ENCODE peak calls at places on chromosomes 5 and 9, in four cellular contexts. One of them, this sample, is unnamed.

GRCh38 chr9:5089737-5090136 is 95.7 kb downstream of the INSL6 start:
- DNase-seq in K562: no peak
- DNase-seq in HepG2: no peak
- DNase-seq in HCT116: no peak
- DNase-seq in this sample: peak

GRCh38 chr9:111161015-111161415 is 122.7 kb upstream of the LPAR1 start:
- DNase-seq in HepG2: no peak
- DNase-seq in HCT116: no peak
- DNase-seq in K562: no peak
- DNase-seq in this sample: no peak

GRCh38 chr9:101707708-101708107 is 30.7 kb downstream of the GRIN3A start:
- DNase-seq in HCT116: no peak
- DNase-seq in K562: no peak
- DNase-seq in HepG2: no peak
- DNase-seq in this sample: no peak

GRCh38 chr9:122453677-122454135 is 24.0 kb downstream of the OR1J1 start:
- DNase-seq in HepG2: no peak
- DNase-seq in K562: no peak
- DNase-seq in HCT116: no peak
- DNase-seq in this sample: no peak

GRCh38 chr9:29176231-29176630 is 1603.0 kb upstream of the C9orf72 start:
- DNase-seq in HCT116: no peak
- DNase-seq in HepG2: no peak
- DNase-seq in K562: no peak
- DNase-seq in this sample: no peak

GRCh38 chr5:116361171-116361967 is 213.3 kb downstream of the SEMA6A start:
- DNase-seq in HCT116: no peak
- DNase-seq in K562: no peak
- DNase-seq in HepG2: no peak
- DNase-seq in this sample: no peak

GRCh38 chr5:14577964-14578363 is 3.6 kb upstream of the OTULINL start:
- DNase-seq in HepG2: no peak
- DNase-seq in K562: no peak
- DNase-seq in HCT116: no peak
- DNase-seq in this sample: no peak

GRCh38 chr9:85858351-85858750 is 82.6 kb upstream of the NAA35 start:
- DNase-seq in HCT116: no peak
- DNase-seq in HepG2: no peak
- DNase-seq in K562: no peak
- DNase-seq in this sample: no peak

GRCh38 chr9:72661401-72662135 is 140.2 kb downstream of the TMC1 start:
- DNase-seq in HCT116: no peak
- DNase-seq in HepG2: no peak
- DNase-seq in K562: no peak
- DNase-seq in this sample: no peak

GRCh38 chr9:137297966-137298365 is 4.1 kb downstream of the NRARP start:
- DNase-seq in HCT116: no peak
- DNase-seq in HepG2: no peak
- DNase-seq in K562: no peak
- DNase-seq in this sample: peak

GRCh38 chr9:37984672-37985611 is 81.0 kb upstream of the SLC25A51 start:
- DNase-seq in K562: peak
- DNase-seq in HepG2: no peak
- DNase-seq in HCT116: no peak
- DNase-seq in this sample: peak

GRCh38 chr9:137022620-137023008 is 5.4 kb downstream of the ABCA2 start:
- DNase-seq in HepG2: no peak
- DNase-seq in K562: no peak
- DNase-seq in HCT116: no peak
- DNase-seq in this sample: no peak

GRCh38 chr5:131129306-131129705 is 35.8 kb downstream of the HINT1 start:
- DNase-seq in HepG2: no peak
- DNase-seq in K562: no peak
- DNase-seq in HCT116: no peak
- DNase-seq in this sample: no peak

GRCh38 chr9:124477211-124478013 is 27.2 kb downstream of the ADGRD2 start:
- DNase-seq in K562: peak
- DNase-seq in HCT116: no peak
- DNase-seq in HepG2: no peak
- DNase-seq in this sample: peak

GRCh38 chr5:93621340-93621872 is 38.4 kb downstream of the NR2F1 start:
- DNase-seq in HepG2: peak
- DNase-seq in K562: no peak
- DNase-seq in HCT116: no peak
- DNase-seq in this sample: no peak

GRCh38 chr9:20703146-20703545 is 19.1 kb downstream of the FOCAD start:
- DNase-seq in K562: no peak
- DNase-seq in HepG2: no peak
- DNase-seq in HCT116: no peak
- DNase-seq in this sample: no peak

GRCh38 chr5:37841223-37841622 is 1.4 kb upstream of the GDNF start:
- DNase-seq in K562: no peak
- DNase-seq in HepG2: no peak
- DNase-seq in HCT116: no peak
- DNase-seq in this sample: no peak

GRCh38 chr9:131276107-131276888 is at the start of gene FAM78A:
- DNase-seq in K562: no peak
- DNase-seq in HCT116: no peak
- DNase-seq in HepG2: no peak
- DNase-seq in this sample: no peak

GRCh38 chr5:141883184-141883947 is 5.2 kb upstream of the PCDH1 start:
- DNase-seq in HCT116: no peak
- DNase-seq in K562: peak
- DNase-seq in HepG2: no peak
- DNase-seq in this sample: no peak

GRCh38 chr9:137027369-137028012 is 546 bp downstream of the ABCA2 start:
- DNase-seq in K562: peak
- DNase-seq in HCT116: no peak
- DNase-seq in HepG2: no peak
- DNase-seq in this sample: no peak

GRCh38 chr5:124080256-124080655 is 568.3 kb downstream of the CSNK1G3 start:
- DNase-seq in HCT116: no peak
- DNase-seq in HepG2: peak
- DNase-seq in K562: no peak
- DNase-seq in this sample: no peak

GRCh38 chr5:30956251-30956650 is 237.2 kb upstream of the CDH6 start:
- DNase-seq in HepG2: no peak
- DNase-seq in K562: no peak
- DNase-seq in HCT116: no peak
- DNase-seq in this sample: no peak

GRCh38 chr5:176817864-176818377 is 7.6 kb downstream of the UNC5A start:
- DNase-seq in HCT116: no peak
- DNase-seq in HepG2: no peak
- DNase-seq in K562: peak
- DNase-seq in this sample: no peak

GRCh38 chr5:151897017-151897552 is 27.6 kb downstream of the GLRA1 start:
- DNase-seq in HCT116: no peak
- DNase-seq in K562: no peak
- DNase-seq in HepG2: no peak
- DNase-seq in this sample: no peak

GRCh38 chr5:157747173-157747758 is 3.8 kb downstream of the LSM11 start:
- DNase-seq in HCT116: no peak
- DNase-seq in HepG2: no peak
- DNase-seq in K562: no peak
- DNase-seq in this sample: no peak

GRCh38 chr5:127031863-127032232 is 1.5 kb upstream of the MARCHF3 start:
- DNase-seq in HepG2: no peak
- DNase-seq in K562: no peak
- DNase-seq in HCT116: no peak
- DNase-seq in this sample: no peak
- TF ChIP-seq JUND in HepG2: no peak
- TF ChIP-seq JUND in K562: peak
- TF ChIP-seq JUND in HCT116: no peak
- TF ChIP-seq JUND in this sample: no peak

DNA sequence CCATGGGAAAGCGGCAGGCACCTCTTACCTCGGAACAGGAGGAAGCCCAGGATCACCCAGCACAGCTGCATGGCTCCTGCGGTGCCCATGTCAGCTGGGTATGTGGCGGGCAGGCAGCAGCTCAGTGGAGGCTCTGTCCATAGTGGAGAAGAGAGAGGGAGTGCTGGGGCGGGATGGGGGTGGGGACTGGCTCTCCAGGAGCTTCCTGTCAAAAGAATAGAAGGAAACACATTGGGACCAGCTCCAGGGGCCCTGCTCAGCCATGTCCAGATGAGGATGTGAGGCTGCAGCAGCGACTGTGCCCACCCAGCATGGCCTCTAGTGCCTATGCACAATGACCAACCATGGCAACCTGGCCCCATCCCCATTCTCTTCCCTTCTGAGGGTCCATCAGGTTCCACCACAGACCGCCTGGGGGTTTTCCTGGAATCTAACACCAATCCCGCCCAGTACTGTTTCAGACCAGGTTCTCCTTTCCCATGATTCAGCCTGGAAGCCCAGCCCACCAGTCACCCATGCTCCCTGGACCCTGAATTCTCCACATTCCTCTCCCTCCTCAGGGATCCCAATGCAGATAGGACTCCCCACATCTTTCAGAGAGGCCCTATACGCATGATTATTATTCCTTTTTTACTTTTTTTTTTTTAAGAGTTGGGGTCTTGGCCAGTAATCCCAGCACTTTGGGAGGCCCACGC is at the start of gene ECSCR:
- DNase-seq in HCT116: no peak
- DNase-seq in K562: peak
- DNase-seq in HepG2: peak
- DNase-seq in this sample: no peak
- TF ChIP-seq JUND in HCT116: no peak
- TF ChIP-seq JUND in K562: no peak
- TF ChIP-seq JUND in HepG2: no peak
- TF ChIP-seq JUND in this sample: no peak

GRCh38 chr5:108144332-108144731 is 237.6 kb downstream of the FBXL17 start:
- DNase-seq in HCT116: no peak
- DNase-seq in K562: no peak
- DNase-seq in HepG2: no peak
- DNase-seq in this sample: no peak

GRCh38 chr5:108143581-108143980 is 238.3 kb downstream of the FBXL17 start:
- DNase-seq in K562: no peak
- DNase-seq in HCT116: no peak
- DNase-seq in HepG2: no peak
- DNase-seq in this sample: no peak

GRCh38 chr5:108136493-108136892 is 245.4 kb downstream of the FBXL17 start:
- DNase-seq in K562: no peak
- DNase-seq in HCT116: no peak
- DNase-seq in HepG2: no peak
- DNase-seq in this sample: no peak

GRCh38 chr5:108146222-108146621 is 235.7 kb downstream of the FBXL17 start:
- DNase-seq in K562: no peak
- DNase-seq in HepG2: no peak
- DNase-seq in HCT116: no peak
- DNase-seq in this sample: no peak

DNA sequence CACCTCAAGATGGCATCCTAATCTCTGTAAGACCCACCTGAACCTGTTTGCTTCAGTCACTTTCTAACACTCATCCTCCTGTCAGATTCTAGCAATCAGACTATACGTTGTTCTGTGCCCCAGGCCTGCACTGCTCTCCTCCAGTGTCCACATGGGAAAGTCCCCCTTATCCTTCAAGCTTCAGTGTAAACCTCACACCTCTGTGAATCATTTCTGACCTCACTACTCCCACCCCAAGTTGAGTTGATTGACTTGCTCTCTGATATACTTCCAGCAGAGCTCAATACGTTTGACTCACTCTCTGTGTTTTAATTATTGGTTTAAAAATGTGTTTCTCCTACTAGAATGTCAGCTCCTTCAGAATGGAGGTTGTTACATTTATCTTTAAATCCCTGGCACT is 240.2 kb downstream of the FBXL17 start:
- DNase-seq in HepG2: no peak
- DNase-seq in K562: no peak
- DNase-seq in HCT116: no peak
- DNase-seq in this sample: no peak
- TF ChIP-seq JUND in HepG2: no peak
- TF ChIP-seq JUND in K562: no peak
- TF ChIP-seq JUND in HCT116: no peak
- TF ChIP-seq JUND in this sample: no peak

GRCh38 chr5:180007582-180007981 is 64.0 kb downstream of the RNF130 start:
- DNase-seq in HCT116: no peak
- DNase-seq in K562: peak
- DNase-seq in HepG2: no peak
- DNase-seq in this sample: no peak
- TF ChIP-seq JUND in HCT116: no peak
- TF ChIP-seq JUND in K562: no peak
- TF ChIP-seq JUND in HepG2: no peak
- TF ChIP-seq JUND in this sample: no peak

DNA sequence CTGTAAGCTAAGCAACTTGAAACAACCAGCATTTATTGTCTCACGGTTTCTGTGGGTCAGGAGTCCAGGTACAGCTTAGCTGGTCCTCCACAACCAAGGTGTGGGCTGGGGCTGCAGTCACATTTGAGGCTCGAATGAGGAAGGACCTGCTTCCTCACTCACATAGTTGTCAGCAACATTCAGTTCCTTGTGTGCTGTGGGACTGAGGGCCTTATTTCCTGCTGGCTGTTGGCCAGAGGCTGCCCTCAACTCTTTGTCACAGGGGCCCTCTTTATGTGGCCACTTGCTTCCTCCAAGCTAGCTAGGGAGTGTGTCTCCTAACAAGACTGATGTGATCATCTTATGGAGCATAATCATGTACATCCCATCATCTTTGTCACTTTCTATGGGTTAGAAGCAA is 29.2 kb upstream of the SEMA4D start:
- DNase-seq in HepG2: no peak
- DNase-seq in HCT116: no peak
- DNase-seq in K562: no peak
- DNase-seq in this sample: no peak
- TF ChIP-seq JUND in HepG2: no peak
- TF ChIP-seq JUND in HCT116: no peak
- TF ChIP-seq JUND in K562: no peak
- TF ChIP-seq JUND in this sample: no peak

GRCh38 chr5:1526681-1527131 is 2.9 kb upstream of the LPCAT1 start:
- DNase-seq in K562: no peak
- DNase-seq in HCT116: no peak
- DNase-seq in HepG2: no peak
- DNase-seq in this sample: no peak
- TF ChIP-seq JUND in K562: no peak
- TF ChIP-seq JUND in HCT116: no peak
- TF ChIP-seq JUND in HepG2: no peak
- TF ChIP-seq JUND in this sample: no peak

DNA sequence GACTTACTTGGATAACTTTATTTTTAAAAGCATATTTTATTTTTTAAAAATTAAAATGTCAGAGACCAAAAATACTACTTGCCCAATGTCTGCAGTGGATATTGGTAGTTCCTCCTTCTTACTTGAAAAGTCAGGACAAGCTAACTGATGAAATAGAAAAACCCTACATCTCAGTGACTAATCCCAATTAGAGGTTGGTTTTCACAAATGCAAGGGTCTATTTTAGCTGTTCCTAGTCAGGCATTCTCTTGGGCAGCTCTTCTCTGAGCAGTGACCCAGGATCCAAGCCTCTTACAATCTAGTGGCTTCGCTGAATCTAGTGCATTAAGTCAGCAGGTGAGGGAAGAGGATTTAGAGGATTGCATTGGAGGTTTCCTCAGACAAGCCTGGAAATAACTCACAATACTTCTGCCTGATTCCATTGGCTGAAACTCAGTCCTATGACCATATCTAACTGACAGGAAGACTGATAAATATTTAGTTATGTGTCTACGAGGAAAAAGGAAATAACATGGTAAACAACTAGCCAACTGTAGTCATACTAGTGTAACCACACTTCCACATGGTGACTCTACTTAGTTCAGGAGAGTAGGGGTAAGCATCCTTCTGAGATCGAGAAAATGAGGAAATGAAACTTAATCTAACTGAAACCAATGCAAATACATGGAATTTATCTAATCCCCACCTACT is 34.2 kb upstream of the MIER3 start:
- DNase-seq in HCT116: no peak
- DNase-seq in K562: no peak
- DNase-seq in HepG2: no peak
- DNase-seq in this sample: no peak
- TF ChIP-seq JUND in HCT116: no peak
- TF ChIP-seq JUND in K562: no peak
- TF ChIP-seq JUND in HepG2: no peak
- TF ChIP-seq JUND in this sample: no peak